ENCODE peak calls at places on chromosomes 4 and X, in eight cellular contexts. Y, E, A, L, D, R, I and O are unnamed samples.

GRCh38 chr4:72500214-72500613 is 68.8 kb downstream of the ADAMTS3 start:
- DNase-seq in Y (no peak), E (no peak), A (no peak), L (no peak), D (no peak), R (no peak), I (no peak), O (no peak)

GRCh38 chrX:49192722-49193328 is 6.7 kb upstream of the PRICKLE3 start:
- DNase-seq in Y (no peak), E (peak), A (peak), L (no peak), D (no peak), R (no peak), I (peak), O (no peak)

GRCh38 chr4:166091914-166092510 is 219.0 kb downstream of the TLL1 start:
- DNase-seq in Y (no peak), E (peak), A (no peak), L (no peak), D (no peak), R (no peak), I (no peak), O (no peak)

GRCh38 chr4:159046683-159047082 is 56.2 kb upstream of the RAPGEF2 start:
- DNase-seq in Y (no peak), E (peak), A (no peak), L (no peak), D (no peak), R (no peak), I (no peak), O (no peak)

GRCh38 chr4:42637104-42637503 is 19.8 kb downstream of the ATP8A1 start:
- DNase-seq in Y (no peak), E (no peak), A (no peak), L (no peak), D (no peak), R (no peak), I (no peak), O (no peak)

GRCh38 chrX:38870386-38870895 is 69.2 kb downstream of the MID1IP1 start:
- DNase-seq in Y (no peak), E (no peak), A (no peak), L (no peak), D (peak), R (no peak), I (no peak), O (no peak)

GRCh38 chrX:15334561-15334960 is 762 bp downstream of the PIGA start:
- DNase-seq in Y (no peak), E (peak), A (no peak), L (no peak), D (no peak), R (no peak), I (no peak), O (no peak)

GRCh38 chr4:7144374-7145290 is 47.7 kb upstream of the SORCS2 start:
- DNase-seq in Y (no peak), E (no peak), A (no peak), L (no peak), D (no peak), R (no peak), I (no peak), O (no peak)

GRCh38 chr4:137238456-137238855 is 293.8 kb downstream of the PCDH18 start:
- DNase-seq in Y (no peak), E (no peak), A (no peak), L (no peak), D (no peak), R (no peak), I (no peak), O (no peak)

GRCh38 chr4:2800691-2801596 is 8.1 kb downstream of the SH3BP2 start:
- DNase-seq in Y (no peak), E (peak), A (peak), L (peak), D (peak), R (peak), I (peak), O (no peak)

GRCh38 chr4:1202526-1203378 is 30.4 kb upstream of the SPON2 start:
- DNase-seq in Y (no peak), E (no peak), A (no peak), L (no peak), D (peak), R (no peak), I (no peak), O (no peak)

GRCh38 chr4:54661156-54661555 is 3.4 kb downstream of the KIT start:
- DNase-seq in Y (no peak), E (no peak), A (no peak), L (no peak), D (no peak), R (no peak), I (no peak), O (no peak)

GRCh38 chr4:120821986-120822385 is 100.5 kb downstream of the PRDM5 start:
- DNase-seq in Y (no peak), E (no peak), A (no peak), L (no peak), D (no peak), R (no peak), I (no peak), O (no peak)

GRCh38 chrX:108198420-108198819 is 106.8 kb downstream of the ATG4A start:
- DNase-seq in Y (no peak), E (peak), A (no peak), L (no peak), D (no peak), R (no peak), I (no peak), O (no peak)

GRCh38 chr4:52995341-52996030 is 133.4 kb downstream of the RASL11B start:
- DNase-seq in Y (no peak), E (no peak), A (no peak), L (no peak), D (no peak), R (no peak), I (no peak), O (no peak)

GRCh38 chrX:130158311-130158710 is 7.3 kb downstream of the AIFM1 start:
- DNase-seq in Y (no peak), E (peak), A (no peak), L (no peak), D (no peak), R (no peak), I (no peak), O (no peak)

GRCh38 chr4:113636438-113636818 is 125.1 kb downstream of the CAMK2D start:
- DNase-seq in Y (no peak), E (no peak), A (no peak), L (no peak), D (no peak), R (no peak), I (no peak), O (no peak)

GRCh38 chr4:155952546-155952945 is 1.1 kb downstream of the CTSO start:
- DNase-seq in Y (no peak), E (peak), A (no peak), L (no peak), D (no peak), R (no peak), I (no peak), O (no peak)

GRCh38 chr4:189773909-189774308 is 166.8 kb upstream of the FRG1 start:
- DNase-seq in Y (no peak), E (no peak), A (no peak), L (no peak), D (no peak), R (no peak), I (no peak), O (no peak)

DNA sequence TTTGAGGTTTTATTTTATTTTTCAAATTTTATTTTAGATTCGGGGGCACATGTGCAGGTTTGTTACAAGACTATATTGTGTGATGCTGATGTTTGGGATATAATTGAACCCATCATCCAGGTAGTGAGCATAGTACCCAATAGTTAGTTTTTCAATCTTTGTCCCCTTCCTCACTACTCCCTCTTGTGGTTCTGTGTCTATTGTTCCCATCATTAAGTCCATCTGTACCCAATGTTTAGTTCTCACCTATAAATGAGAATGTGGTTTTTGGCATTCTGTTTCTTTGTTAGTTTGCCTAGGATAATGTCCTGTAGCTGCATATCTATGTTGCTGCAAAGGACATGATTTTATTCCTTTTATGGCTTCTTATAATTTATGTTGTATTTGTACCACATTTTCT is 767.2 kb upstream of the ADGRL3 start:
- DNase-seq in Y (no peak), E (no peak), A (no peak), L (no peak), D (no peak), R (no peak), I (no peak), O (no peak)
- TF ChIP-seq CTCF in Y (no peak), E (no peak), A (no peak), L (no peak), D (no peak), R (no peak), I (no peak), O (no peak)

GRCh38 chr4:68193194-68193593 is 52.3 kb downstream of the TMPRSS11B start:
- DNase-seq in Y (no peak), E (no peak), A (no peak), L (no peak), D (no peak), R (no peak), I (no peak), O (no peak)
- TF ChIP-seq CTCF in Y (no peak), E (no peak), A (no peak), L (no peak), D (no peak), R (no peak), I (no peak), O (no peak)

GRCh38 chrX:134764202-134764785 is 106.0 kb upstream of the PLAC1 start:
- DNase-seq in Y (no peak), E (peak), A (no peak), L (no peak), D (no peak), R (no peak), I (no peak), O (no peak)
- TF ChIP-seq CTCF in Y (peak), E (peak), A (peak), L (no peak), D (no peak), R (no peak), I (no peak), O (no peak)

GRCh38 chr4:150069361-150069760 is 8.9 kb upstream of the DCLK2 start:
- DNase-seq in Y (no peak), E (peak), A (no peak), L (no peak), D (no peak), R (no peak), I (no peak), O (no peak)

GRCh38 chr4:150072906-150073714 is 5.1 kb upstream of the DCLK2 start:
- DNase-seq in Y (peak), E (peak), A (no peak), L (no peak), D (no peak), R (no peak), I (no peak), O (no peak)

GRCh38 chr4:150072471-150072870 is 5.8 kb upstream of the DCLK2 start:
- DNase-seq in Y (no peak), E (no peak), A (no peak), L (no peak), D (no peak), R (no peak), I (no peak), O (no peak)

GRCh38 chr4:150068300-150068699 is 9.9 kb upstream of the DCLK2 start:
- DNase-seq in Y (no peak), E (no peak), A (no peak), L (no peak), D (no peak), R (no peak), I (no peak), O (no peak)

DNA sequence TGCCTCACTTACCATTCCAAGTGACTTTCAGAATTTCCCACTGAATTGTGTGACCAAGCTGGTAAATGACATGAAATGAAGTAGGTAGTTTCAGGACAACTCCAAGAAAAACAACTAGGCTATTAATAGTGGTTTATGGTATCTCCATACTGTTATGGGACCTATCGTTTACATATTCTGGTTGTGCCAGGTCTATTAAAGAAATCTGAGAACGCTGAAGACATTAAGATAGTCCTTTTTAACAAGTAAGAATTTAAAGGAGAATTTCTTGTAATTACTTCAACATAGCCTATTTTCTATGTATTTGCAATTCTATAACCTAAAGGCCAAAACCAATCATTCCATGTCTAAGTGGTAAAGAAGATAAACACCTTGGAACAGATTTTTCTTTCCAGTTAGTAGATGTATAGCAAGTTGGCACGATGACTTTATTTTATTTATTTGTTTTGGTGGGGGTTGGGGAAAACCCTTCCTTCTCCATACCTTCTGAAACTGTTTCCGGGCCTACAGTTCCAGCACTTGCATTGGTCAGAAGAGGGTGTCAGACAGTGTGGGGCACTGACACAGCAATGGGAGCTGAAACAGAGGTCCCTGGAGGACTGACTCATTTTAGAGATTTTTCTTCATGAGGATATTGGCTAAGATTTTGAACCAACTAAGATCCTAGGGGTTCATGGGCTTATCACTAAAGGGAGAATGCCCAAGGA is 7.6 kb upstream of the DCLK2 start:
- DNase-seq in Y (no peak), E (peak), A (no peak), L (no peak), D (no peak), R (no peak), I (no peak), O (no peak)
- TF ChIP-seq CTCF in Y (no peak), E (no peak), A (no peak), L (no peak), D (no peak), R (no peak), I (no peak), O (no peak)

DNA sequence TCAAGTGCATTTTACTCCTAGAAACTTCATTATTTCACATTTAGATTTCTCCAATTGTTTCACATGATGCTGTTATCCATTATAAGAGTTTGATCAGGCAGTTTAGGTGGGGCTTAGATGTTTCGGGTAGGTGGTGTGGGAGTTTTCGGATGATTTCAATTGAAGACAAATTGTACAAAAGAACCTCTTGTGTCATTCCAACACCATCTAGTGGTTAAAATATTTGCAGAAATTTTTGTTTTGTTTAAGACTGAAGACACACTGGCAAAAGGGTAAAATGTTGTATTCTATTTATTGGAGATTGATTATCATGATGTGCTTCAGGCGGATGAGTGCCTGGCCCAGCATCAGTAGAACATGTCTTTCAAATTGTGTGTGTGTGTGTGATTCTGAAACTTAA is 212.7 kb downstream of the SH3BGRL start:
- DNase-seq in Y (no peak), E (peak), A (no peak), L (no peak), D (no peak), R (no peak), I (no peak), O (no peak)
- TF ChIP-seq CTCF in Y (peak), E (no peak), A (no peak), L (no peak), D (no peak), R (no peak), I (no peak), O (no peak)

GRCh38 chr4:174629265-174629664 is 107.0 kb upstream of the HPGD start:
- DNase-seq in Y (no peak), E (no peak), A (no peak), L (no peak), D (no peak), R (no peak), I (no peak), O (no peak)

GRCh38 chr4:174628206-174628605 is 105.9 kb upstream of the HPGD start:
- DNase-seq in Y (no peak), E (no peak), A (no peak), L (no peak), D (no peak), R (no peak), I (no peak), O (no peak)

GRCh38 chr4:174633399-174633798 is 111.1 kb upstream of the HPGD start:
- DNase-seq in Y (no peak), E (no peak), A (no peak), L (no peak), D (no peak), R (no peak), I (no peak), O (no peak)

GRCh38 chr4:174635732-174636131 is 113.4 kb upstream of the HPGD start:
- DNase-seq in Y (no peak), E (no peak), A (no peak), L (no peak), D (no peak), R (no peak), I (no peak), O (no peak)

DNA sequence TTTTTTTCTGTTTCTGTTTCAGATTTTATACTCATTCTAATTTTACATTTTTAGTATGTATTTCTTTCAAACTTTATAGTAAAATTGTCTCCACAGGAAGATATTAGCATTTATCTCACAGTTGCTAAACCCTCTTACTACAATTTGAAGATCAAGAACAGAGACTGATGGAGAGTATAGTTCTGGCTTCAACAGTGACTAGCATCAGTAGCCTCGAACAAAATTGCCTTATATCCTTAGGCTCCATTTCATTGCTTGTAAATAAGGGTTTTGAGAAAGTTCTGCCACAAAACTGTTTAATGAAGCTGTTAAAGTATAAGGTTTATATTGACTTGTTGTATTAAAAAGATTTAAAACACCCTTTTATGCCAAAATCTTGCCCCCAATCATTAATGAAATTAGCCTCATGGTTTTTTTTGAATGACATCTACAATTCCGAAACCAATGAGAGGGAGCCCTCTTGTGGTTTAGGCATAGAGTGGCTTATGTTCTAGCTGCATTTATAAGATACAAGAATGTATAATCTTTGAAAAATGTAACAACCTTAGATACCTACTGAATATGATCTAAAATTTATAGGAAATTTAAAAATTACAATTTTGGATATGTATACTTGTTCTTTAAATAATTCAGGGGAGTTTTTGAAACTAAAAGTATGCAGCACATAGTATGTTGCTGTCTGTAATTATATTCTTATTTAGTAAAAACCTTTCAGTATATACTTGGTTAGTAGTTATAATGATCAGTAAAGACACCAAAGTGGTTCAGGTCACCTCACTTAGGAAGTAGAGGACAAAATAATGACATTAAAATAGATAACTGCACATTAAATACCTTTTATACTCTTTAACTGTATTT is 109.8 kb upstream of the HPGD start:
- DNase-seq in Y (peak), E (peak), A (no peak), L (no peak), D (no peak), R (no peak), I (peak), O (no peak)
- TF ChIP-seq CTCF in Y (peak), E (peak), A (peak), L (no peak), D (peak), R (peak), I (peak), O (peak)

GRCh38 chrX:26334232-26334631 is 118.3 kb downstream of the MAGEB5 start:
- DNase-seq in Y (no peak), E (no peak), A (no peak), L (no peak), D (peak), R (no peak), I (no peak), O (no peak)

DNA sequence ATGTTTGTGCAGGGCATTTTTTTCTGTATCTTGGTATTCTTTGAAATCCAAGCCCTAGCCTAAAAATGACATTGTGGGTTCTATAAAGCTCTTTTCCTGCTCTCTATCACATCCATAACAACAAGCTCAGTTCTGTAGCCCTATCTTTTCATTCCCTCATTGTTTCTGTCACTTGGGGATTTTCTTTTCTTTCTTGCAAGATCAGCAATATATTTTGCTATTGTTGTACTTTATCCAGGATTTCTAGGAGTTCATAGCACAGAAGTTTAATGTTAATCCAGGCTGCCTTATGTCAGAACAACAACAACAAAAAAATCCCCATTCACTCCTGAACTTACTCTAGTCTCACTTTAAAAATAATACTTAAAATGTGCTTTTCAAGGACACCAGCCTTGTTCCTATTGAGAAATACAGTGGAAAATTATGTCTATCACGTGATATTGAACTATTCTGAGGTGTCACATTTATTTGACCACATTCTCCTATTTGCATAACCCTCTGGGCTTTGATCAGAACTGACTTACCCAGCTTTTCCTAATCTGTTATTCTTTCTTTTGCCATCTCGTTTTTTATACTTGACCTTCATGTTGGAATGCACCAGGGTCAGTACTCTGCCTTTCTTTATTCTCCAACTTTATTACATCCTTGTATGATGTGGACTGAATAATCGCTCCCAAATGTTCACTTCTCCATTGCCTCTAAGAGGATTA is 112.8 kb downstream of the MAGEB5 start:
- DNase-seq in Y (no peak), E (no peak), A (no peak), L (no peak), D (no peak), R (no peak), I (no peak), O (no peak)
- TF ChIP-seq CTCF in Y (no peak), E (no peak), A (no peak), L (no peak), D (no peak), R (no peak), I (no peak), O (no peak)

DNA sequence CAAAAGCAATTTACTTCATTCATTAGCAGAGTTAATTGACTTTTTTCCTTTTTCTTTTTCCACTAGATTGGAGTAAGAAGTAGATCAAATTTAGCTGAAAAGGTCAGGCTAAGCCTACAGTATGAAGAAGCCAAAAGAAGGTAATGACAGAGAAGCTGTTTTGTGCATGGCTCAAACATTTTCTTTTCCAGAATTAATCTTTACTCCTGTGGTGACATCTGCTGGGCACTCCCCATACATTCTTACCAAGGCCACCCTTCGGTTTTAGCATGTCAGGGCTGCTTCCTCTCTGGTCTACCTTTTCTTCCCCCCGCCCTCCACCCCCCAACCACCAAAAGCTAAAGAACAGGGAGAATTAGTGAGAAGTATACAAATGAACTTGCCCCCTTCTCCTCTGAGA is 70.2 kb downstream of the CLDN22 start:
- DNase-seq in Y (no peak), E (peak), A (no peak), L (no peak), D (no peak), R (peak), I (no peak), O (no peak)
- TF ChIP-seq CTCF in Y (peak), E (peak), A (peak), L (no peak), D (no peak), R (peak), I (peak), O (peak)